ENCODE peak calls at places on chromosomes 7 and 10, in nine cellular contexts. W is neuronal stem cell, J is GM12878, A is neural progenitor cell, V is A549, B is HCT116, K is hepatocyte, T is mesenchymal stem cell, S is IMR-90. Z is an unnamed sample.

GRCh38 chr10:4243651-4244050 is 458.6 kb upstream of the KLF6 start:
- DNase-seq in T (peak; percentile 97), B (peak; percentile 61), V (peak; percentile 33), W (no peak), J (no peak), K (peak; percentile 49), S (peak; percentile 100), A (no peak), Z (peak; percentile 82)

GRCh38 chr10:93993782-93994668 is at the start of gene PLCE1:
- DNase-seq in W (peak; percentile 47), B (no peak), S (peak; percentile 19), K (peak; percentile 89), A (peak; percentile 80), T (peak; percentile 53), V (peak; percentile 71), J (no peak), Z (peak; percentile 65)

GRCh38 chr10:104074505-104074904 is 11.2 kb downstream of the COL17A1 start:
- DNase-seq in B (no peak), K (no peak), J (no peak), W (no peak), T (no peak), A (no peak), S (no peak), V (no peak), Z (no peak)

GRCh38 chr10:48507933-48508830 is 96.7 kb downstream of the ARHGAP22 start:
- DNase-seq in B (no peak), V (no peak), J (no peak), S (no peak), T (no peak), K (no peak), A (no peak), W (no peak), Z (no peak)

GRCh38 chr10:71984126-71984797 is 20.1 kb downstream of the CHST3 start:
- DNase-seq in W (no peak), V (no peak), K (no peak), T (no peak), S (no peak), J (no peak), B (no peak), A (no peak), Z (no peak)

GRCh38 chr7:46515844-46516590 is 594.9 kb upstream of the IGFBP3 start:
- DNase-seq in W (no peak), T (no peak), V (no peak), S (no peak), K (no peak), B (no peak), J (no peak), A (no peak), Z (peak; percentile 63)

GRCh38 chr7:101315336-101315735 is 6.3 kb downstream of the IFT22 start:
- DNase-seq in W (peak; percentile 38), T (peak; percentile 53), V (peak; percentile 59), K (peak; percentile 64), A (peak; percentile 57), B (peak; percentile 38), S (peak; percentile 49), J (no peak), Z (peak; percentile 21)

GRCh38 chr7:25037325-25037724 is 57.3 kb upstream of the OSBPL3 start:
- DNase-seq in J (no peak), K (no peak), V (no peak), T (peak; percentile 34), S (no peak), A (no peak), B (no peak), W (no peak), Z (no peak)

DNA sequence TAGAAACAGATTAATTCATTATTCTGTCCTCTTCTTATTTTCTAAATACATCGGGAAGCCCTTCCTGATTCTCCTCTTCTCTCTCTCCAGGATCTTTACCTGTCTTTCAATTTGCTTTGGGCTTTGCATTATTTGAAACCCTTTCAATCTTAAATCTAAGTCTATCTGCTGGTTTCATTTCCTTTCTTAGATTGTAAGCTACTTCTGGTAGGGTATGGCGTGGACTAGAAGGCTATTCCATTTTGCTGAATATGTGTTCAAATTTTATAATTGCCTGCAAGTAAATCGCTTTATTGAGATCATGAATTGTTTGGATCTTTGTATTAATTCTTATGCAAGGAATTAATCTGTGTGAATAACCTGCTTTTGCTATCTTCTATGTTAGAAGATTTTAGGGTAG is 11.1 kb downstream of the STAM start:
- DNase-seq in J (no peak), K (no peak), S (no peak), A (no peak), T (no peak), W (no peak), B (no peak), V (no peak), Z (no peak)
- H3K9me3 ChIP-seq in J (peaks cover 16% of the 10 kb centered on the region), K (no peaks in the 10 kb centered on the region), S (no peaks in the 10 kb centered on the region), A (peaks cover 6% of the 10 kb centered on the region), T (no peaks in the 10 kb centered on the region), W (peaks cover 2% of the 10 kb centered on the region), B (peaks cover 8% of the 10 kb centered on the region), V (peaks cover 11% of the 10 kb centered on the region), Z (peaks cover 9% of the 10 kb centered on the region)

GRCh38 chr10:91590904-91591791 is 41.7 kb downstream of the PPP1R3C start:
- DNase-seq in S (peak; percentile 93), V (peak; percentile 66), B (no peak), T (peak; percentile 98), K (peak; percentile 66), W (no peak), A (no peak), J (no peak), Z (no peak)

GRCh38 chr10:91587710-91588638 is 44.9 kb downstream of the PPP1R3C start:
- DNase-seq in W (no peak), T (peak; percentile 88), S (peak; percentile 83), J (no peak), A (no peak), B (no peak), V (peak; percentile 57), K (peak; percentile 42), Z (no peak)

GRCh38 chr10:91589015-91589655 is 43.7 kb downstream of the PPP1R3C start:
- DNase-seq in J (no peak), K (no peak), S (peak; percentile 46), A (no peak), T (peak; percentile 91), B (no peak), V (no peak), W (no peak), Z (peak; percentile 42)

GRCh38 chr10:91590142-91590903 is 42.5 kb downstream of the PPP1R3C start:
- DNase-seq in A (no peak), K (peak; percentile 58), J (no peak), V (peak; percentile 57), S (peak; percentile 92), B (no peak), W (no peak), T (peak; percentile 76), Z (peak; percentile 73)

DNA sequence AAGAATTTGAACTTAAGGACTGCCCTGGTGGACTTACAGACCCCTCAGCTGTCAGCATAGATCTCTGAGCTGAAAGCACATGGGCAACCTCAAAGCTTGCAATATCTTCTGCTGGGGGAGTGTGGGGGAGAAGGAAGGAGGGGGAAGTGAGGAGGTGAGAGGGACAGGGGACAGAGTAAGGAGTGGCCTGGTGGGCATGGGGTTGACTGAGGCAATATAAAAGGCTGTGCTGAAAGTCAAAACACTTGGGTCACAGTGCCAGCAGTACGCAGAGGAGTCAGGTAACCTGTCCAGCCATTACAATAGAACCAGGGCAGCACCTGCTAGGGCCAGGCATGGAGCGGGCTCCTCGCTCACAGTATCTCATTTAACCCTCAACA is 43.2 kb downstream of the PPP1R3C start:
- DNase-seq in V (no peak), B (no peak), K (no peak), J (no peak), W (no peak), T (no peak), S (no peak), A (no peak), Z (no peak)
- H3K4me2 ChIP-seq in V (peak overlapping the region; percentile 75), B (no peak overlapping the region), K (no peak overlapping the region), J (no peak overlapping the region), W (no peak overlapping the region), T (no peak overlapping the region), S (peak overlapping the region; percentile 9), A (no peak overlapping the region), Z (no peak overlapping the region)

GRCh38 chr10:29099001-29099400 is 189.9 kb upstream of the LYZL1 start:
- DNase-seq in V (no peak), J (no peak), S (no peak), B (no peak), A (no peak), K (no peak), W (no peak), T (peak; percentile 8), Z (peak; percentile 79)

GRCh38 chr10:29098423-29098822 is 190.4 kb upstream of the LYZL1 start:
- DNase-seq in W (no peak), A (no peak), B (no peak), J (no peak), K (no peak), S (no peak), V (no peak), T (no peak), Z (no peak)

GRCh38 chr10:29099415-29099814 is 189.5 kb upstream of the LYZL1 start:
- DNase-seq in A (no peak), J (no peak), T (no peak), K (no peak), V (no peak), B (no peak), W (no peak), S (no peak), Z (no peak)

GRCh38 chr10:29102233-29102632 is 186.6 kb upstream of the LYZL1 start:
- DNase-seq in J (no peak), W (no peak), B (no peak), A (no peak), K (no peak), V (no peak), T (peak; percentile 43), S (no peak), Z (peak; percentile 40)

GRCh38 chr10:29100505-29100904 is 188.4 kb upstream of the LYZL1 start:
- DNase-seq in B (no peak), V (no peak), S (no peak), A (no peak), W (no peak), T (no peak), K (no peak), J (no peak), Z (no peak)
- H3K9me3 ChIP-seq in B (no peaks in the 10 kb centered on the region), V (peaks cover 14% of the 10 kb centered on the region), S (peaks cover 6% of the 10 kb centered on the region), A (no peaks in the 10 kb centered on the region), W (no peaks in the 10 kb centered on the region), T (no peaks in the 10 kb centered on the region), K (no peaks in the 10 kb centered on the region), J (no peaks in the 10 kb centered on the region), Z (no peaks in the 10 kb centered on the region)

DNA sequence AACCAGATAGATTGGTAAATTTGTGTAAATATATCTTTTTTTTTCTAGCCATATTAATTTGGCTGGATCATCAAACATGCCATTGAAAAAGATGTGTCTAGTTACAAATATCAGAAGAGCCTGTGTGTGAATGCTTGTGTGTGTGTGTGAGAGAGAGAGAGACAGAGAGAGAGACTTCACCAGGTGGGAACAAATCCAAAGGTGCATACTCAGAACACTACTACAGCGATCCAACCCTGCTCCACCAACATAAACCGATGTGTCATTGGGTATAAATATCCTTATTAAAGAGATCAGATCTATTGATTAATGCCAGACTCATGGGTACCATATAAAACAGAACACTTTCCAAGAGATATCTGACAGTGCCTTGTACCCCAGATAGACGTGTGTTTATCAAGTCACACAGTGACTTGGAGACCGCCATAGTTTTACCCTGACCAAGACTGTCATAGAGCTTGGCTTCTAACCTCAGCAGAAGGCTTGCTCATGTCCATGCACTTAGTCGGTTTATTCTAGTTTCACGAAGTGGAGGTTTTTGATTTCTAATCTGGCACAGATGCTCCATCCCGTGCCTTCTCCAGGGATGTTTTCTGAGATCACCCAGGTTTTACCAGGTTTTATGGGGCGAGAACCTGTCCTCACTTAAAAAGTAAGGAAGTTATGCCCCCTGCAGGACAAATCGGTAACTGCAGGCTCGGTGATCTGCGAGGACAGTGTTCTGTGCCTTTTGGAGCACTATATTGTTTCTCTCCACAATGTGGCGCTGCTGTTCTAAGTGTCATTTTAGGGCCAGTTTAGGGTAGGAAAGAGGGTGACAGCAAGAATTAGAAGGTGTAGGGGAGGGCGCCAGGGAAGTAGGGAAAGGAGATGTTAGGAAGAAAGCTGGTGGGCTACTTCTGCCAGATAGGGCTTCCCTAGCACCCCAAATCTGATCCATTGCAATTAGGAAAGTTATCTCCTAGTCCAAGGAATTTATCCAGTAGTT is 29.3 kb upstream of the WNT8B start:
- DNase-seq in W (peak; percentile 97), J (peak; percentile 81), V (peak; percentile 74), K (peak; percentile 96), T (peak; percentile 88), B (peak; percentile 97), A (peak; percentile 96), S (peak; percentile 89), Z (peak; percentile 84)
- H3K4me2 ChIP-seq in W (no peak overlapping the region), J (no peak overlapping the region), V (peak overlapping the region; percentile 40), K (no peak overlapping the region), T (no peak overlapping the region), B (peak overlapping the region; percentile 27), A (no peak overlapping the region), S (no peak overlapping the region), Z (no peak overlapping the region)